ENCODE peak calls at places on chromosome 2, in five cellular contexts. K is endothelial cell, Q is HFF-Myc, X is progenitor cell of endocrine pancreas, S is astrocyte of the spinal cord. U is an unnamed sample.

GRCh38 chr2:203993011-203993410 is 56.4 kb downstream of the ICOS start:
- DNase-seq in X (no peak), S (no peak), K (no peak), Q (no peak), U (no peak)

GRCh38 chr2:187403568-187404260 is 44.3 kb downstream of the CALCRL start:
- DNase-seq in Q (no peak), S (peak), K (no peak), X (no peak), U (no peak)

GRCh38 chr2:120222186-120223033 is 790 bp downstream of the TMEM185B start:
- DNase-seq in S (no peak), Q (no peak), K (no peak), X (no peak), U (no peak)

GRCh38 chr2:18742382-18742781 is 153.0 kb upstream of the NT5C1B start:
- DNase-seq in S (no peak), K (no peak), Q (no peak), X (no peak), U (no peak)

GRCh38 chr2:152766908-152767307 is 48.5 kb downstream of the ARL6IP6 start:
- DNase-seq in K (no peak), S (peak), X (no peak), Q (no peak), U (no peak)

GRCh38 chr2:240999873-241000541 is 1.6 kb downstream of the SNED1 start:
- DNase-seq in X (peak), Q (no peak), K (no peak), S (no peak), U (no peak)

GRCh38 chr2:40879305-40879704 is 427.4 kb upstream of the SLC8A1 start:
- DNase-seq in S (no peak), X (no peak), K (no peak), Q (no peak), U (no peak)

GRCh38 chr2:237677951-237678481 is 50.6 kb downstream of the LRRFIP1 start:
- DNase-seq in K (no peak), Q (no peak), X (no peak), S (peak), U (no peak)

GRCh38 chr2:113219889-113220641 is 46.3 kb downstream of the PSD4 start:
- DNase-seq in X (no peak), K (no peak), Q (no peak), S (peak), U (no peak)

GRCh38 chr2:95277246-95277906 is 3.1 kb downstream of the PROM2 start:
- DNase-seq in X (no peak), K (no peak), S (no peak), Q (no peak), U (no peak)

GRCh38 chr2:38343212-38343611 is 33.9 kb downstream of the ATL2 start:
- DNase-seq in Q (no peak), K (no peak), S (no peak), X (no peak), U (no peak)

GRCh38 chr2:66446178-66446860 is 11.4 kb downstream of the MEIS1 start:
- DNase-seq in S (peak), X (no peak), K (peak), Q (no peak), U (no peak)

GRCh38 chr2:49288113-49288710 is 133.9 kb upstream of the FSHR start:
- DNase-seq in K (no peak), X (no peak), S (no peak), Q (no peak), U (no peak)

GRCh38 chr2:170144758-170145157 is 33.2 kb upstream of the MYO3B start:
- DNase-seq in K (no peak), Q (no peak), S (no peak), X (no peak), U (no peak)

GRCh38 chr2:127176371-127177311 is 43.5 kb downstream of the CYP27C1 start:
- DNase-seq in Q (no peak), K (no peak), S (no peak), X (no peak), U (no peak)

GRCh38 chr2:103773884-103774283 is 1012.1 kb downstream of the TMEM182 start:
- DNase-seq in S (peak), X (no peak), Q (no peak), K (no peak), U (no peak)

GRCh38 chr2:147910990-147911473 is 66.2 kb downstream of the ACVR2A start:
- DNase-seq in S (peak), K (peak), Q (peak), X (no peak), U (peak)

GRCh38 chr2:173099804-173100203 is 24.2 kb downstream of the MAP3K20 start:
- DNase-seq in K (no peak), S (no peak), Q (no peak), X (no peak), U (no peak)

GRCh38 chr2:8653485-8653884 is 28.4 kb upstream of the ID2 start:
- DNase-seq in X (no peak), Q (no peak), K (no peak), S (no peak), U (no peak)

GRCh38 chr2:212752730-212753351 is 214.2 kb upstream of the ERBB4 start:
- DNase-seq in Q (no peak), K (no peak), S (no peak), X (no peak), U (no peak)

GRCh38 chr2:73078457-73079411 is 7.2 kb upstream of the SFXN5 start:
- DNase-seq in Q (no peak), S (no peak), X (no peak), K (no peak), U (no peak)

GRCh38 chr2:209648714-209649113 is 122.9 kb upstream of the UNC80 start:
- DNase-seq in K (no peak), Q (no peak), S (peak), X (no peak), U (no peak)

GRCh38 chr2:209642146-209642815 is 129.4 kb upstream of the UNC80 start:
- DNase-seq in X (no peak), K (no peak), S (peak), Q (no peak), U (no peak)

GRCh38 chr2:209640358-209640757 is 131.3 kb upstream of the UNC80 start:
- DNase-seq in K (no peak), Q (no peak), S (no peak), X (no peak), U (no peak)

GRCh38 chr2:209644842-209645241 is 126.8 kb upstream of the UNC80 start:
- DNase-seq in Q (no peak), S (no peak), X (no peak), K (no peak), U (no peak)
- TF ChIP-seq CTCF in Q (no peak), S (no peak), X (no peak), K (no peak), U (no peak)

DNA sequence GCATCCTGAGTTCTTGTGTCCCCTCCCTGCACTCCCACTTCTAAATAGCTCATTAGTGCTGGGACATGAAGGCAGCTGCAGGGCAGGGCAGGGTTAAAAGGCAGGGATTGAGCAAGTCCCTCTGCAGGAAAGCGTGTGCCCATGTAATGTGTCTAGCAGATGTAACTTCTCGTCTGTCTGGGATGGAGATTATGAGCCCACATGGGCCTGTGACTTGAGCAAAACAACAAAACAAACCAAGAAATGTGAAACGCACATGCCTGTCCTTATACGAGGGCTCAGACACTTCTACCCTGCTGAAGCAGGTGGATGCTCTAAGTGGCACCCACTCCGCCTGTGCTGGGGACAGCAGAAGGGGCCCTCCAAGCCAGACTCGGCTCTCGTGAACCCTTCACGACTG is 40.7 kb downstream of the TMEM247 start:
- DNase-seq in K (no peak), X (no peak), S (no peak), Q (no peak), U (no peak)
- TF ChIP-seq CTCF in K (no peak), X (no peak), S (no peak), Q (no peak), U (no peak)

DNA sequence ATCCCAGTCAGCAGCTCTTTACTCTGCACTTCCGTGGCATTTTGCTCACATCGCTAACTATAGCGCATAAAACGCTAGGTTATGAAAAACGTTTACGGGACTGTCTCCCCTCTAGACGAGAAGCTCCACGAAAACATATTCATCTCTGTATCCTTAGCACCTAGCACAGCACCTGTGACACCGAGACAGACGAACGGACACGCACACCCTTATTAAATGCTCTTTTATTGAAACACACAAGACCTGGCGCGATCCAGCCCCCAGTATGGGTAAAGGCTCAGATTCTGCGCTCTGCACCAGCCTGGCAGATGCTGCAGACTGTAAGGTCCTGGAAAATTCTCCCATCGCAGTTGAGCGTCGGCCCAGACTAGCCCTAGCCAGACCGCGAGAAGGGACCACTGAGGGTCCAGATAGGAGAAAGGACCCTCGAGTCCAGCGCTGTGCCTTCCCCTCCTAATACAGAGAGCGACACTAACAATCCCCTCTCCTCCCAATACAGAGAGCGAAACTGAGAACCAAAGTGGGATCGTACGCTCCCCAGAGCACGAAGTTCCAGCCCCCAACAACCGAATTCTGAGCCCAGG is 638 bp downstream of the NBAS start:
- DNase-seq in K (peak), X (no peak), S (peak), Q (no peak), U (no peak)
- TF ChIP-seq CTCF in K (no peak), X (no peak), S (no peak), Q (no peak), U (no peak)

DNA sequence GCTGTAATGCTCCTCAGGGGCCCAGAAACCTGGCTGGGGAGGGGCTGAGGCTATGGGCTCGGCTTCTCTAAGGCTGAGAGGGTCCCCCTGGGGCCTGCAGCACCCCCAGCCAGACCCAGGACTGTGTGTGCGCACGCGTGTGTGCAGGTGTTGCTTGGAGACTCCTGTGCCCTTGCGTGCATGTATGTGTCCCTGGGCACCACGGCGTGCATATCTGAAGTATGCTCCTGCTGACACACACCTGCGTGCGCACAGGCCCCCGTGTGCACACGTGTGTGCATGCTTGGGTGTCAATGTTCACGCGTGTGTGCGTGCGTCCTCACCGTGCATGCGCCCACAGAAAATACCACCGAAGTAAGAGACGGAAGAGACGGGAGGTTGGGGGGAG is 14.9 kb upstream of the ECEL1 start:
- DNase-seq in K (no peak), X (no peak), Q (no peak), S (no peak), U (no peak)
- TF ChIP-seq CTCF in K (no peak), X (no peak), Q (no peak), S (no peak), U (no peak)

GRCh38 chr2:225017098-225017685 is 25.1 kb downstream of the DOCK10 start:
- DNase-seq in X (no peak), K (no peak), S (no peak), Q (no peak), U (no peak)
- TF ChIP-seq CTCF in X (no peak), K (no peak), S (no peak), Q (no peak), U (peak)

DNA sequence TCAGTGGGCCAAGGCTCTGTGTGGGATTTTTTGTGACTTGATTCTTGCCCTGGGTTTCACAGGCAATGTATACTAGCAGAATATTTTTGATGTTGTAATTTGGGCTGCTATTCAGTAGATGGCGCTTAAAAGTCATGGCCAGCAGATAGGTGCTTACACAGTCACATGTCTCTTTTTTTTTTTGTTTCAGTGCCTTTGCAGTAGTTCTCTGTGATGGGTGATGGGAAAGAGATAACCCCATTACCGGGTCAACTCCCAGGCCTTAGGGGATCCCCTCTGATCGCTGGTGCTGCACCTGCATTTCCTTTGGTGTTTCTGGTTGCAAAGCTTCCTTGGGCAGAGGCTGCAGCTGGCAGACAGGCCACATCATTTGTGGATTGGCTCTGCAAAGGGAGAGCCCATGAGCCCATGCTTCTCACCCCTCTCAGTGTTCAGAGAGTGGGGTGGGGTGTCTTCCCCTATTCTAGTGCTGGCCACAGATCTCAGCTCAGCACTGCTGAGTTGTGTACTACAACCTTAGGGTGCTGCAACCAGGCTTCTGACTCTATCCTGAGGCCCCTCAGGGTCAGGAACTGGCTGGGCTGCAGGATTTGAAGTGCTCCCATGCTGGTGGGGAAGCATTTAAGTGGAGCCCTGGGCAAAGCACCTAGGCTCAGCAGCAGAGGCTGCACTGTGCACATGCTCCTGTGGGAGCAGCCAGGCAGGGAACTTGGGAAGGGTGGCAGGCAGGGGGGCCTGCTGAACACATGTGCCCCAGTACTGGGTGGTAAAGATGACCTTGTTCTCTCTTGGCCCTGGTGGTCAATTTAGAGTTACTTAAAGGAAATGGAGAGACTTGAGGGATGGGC is 219.8 kb upstream of the SPHKAP start:
- DNase-seq in S (no peak), Q (no peak), X (no peak), K (no peak), U (no peak)
- TF ChIP-seq CTCF in S (no peak), Q (peak), X (no peak), K (no peak), U (no peak)

DNA sequence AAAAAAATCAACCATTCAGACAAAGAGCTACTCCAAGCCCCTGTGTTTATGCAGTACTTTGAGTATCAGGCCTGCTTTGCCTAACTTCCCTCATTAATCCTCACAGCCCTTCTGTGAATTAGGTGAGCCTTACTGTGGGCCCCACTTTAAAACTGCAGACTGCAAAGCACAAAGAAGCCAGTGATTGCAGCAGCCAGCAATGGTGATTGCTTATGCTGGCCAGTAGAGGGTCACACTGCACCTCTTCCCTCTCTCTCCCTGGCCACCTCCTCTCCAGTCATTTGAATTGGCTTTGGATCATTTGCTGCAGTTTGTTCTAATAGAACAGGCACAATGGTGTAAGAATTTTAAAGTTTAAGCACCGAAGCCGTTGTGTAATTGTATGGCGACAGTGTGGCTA is 229.9 kb downstream of the AGPS start:
- DNase-seq in X (peak), S (no peak), Q (no peak), K (no peak), U (peak)
- TF ChIP-seq CTCF in X (peak), S (no peak), Q (no peak), K (no peak), U (peak)

U was measured in neural crest cell.